ENCODE peak calls at places on chromosomes 3 and 15, in four cellular contexts. G is upper lobe of right lung; J is CD8-positive, alpha-beta T cell; H is WTC11. B is an unnamed sample.

GRCh38 chr3:134693226-134693625 is 42.4 kb upstream of the KY start:
- DNase-seq in G (no peak), J (no peak), H (no peak), B (no peak)

GRCh38 chr15:27086800-27087199 is 115.8 kb downstream of the GABRG3 start:
- DNase-seq in G (no peak), J (no peak), H (no peak), B (no peak)

GRCh38 chr3:126315083-126315658 is 42.0 kb downstream of the KLF15 start:
- DNase-seq in G (no peak), J (no peak), H (no peak), B (no peak)

GRCh38 chr15:79088426-79089205 is 2.0 kb downstream of the RASGRF1 start:
- DNase-seq in G (peak), J (no peak), H (no peak), B (peak)

GRCh38 chr3:34683851-34684250 is 885.4 kb downstream of the PDCD6IP start:
- DNase-seq in G (peak), J (no peak), H (peak), B (no peak)

GRCh38 chr3:63673111-63673510 is 20.6 kb downstream of the SNTN start:
- DNase-seq in G (no peak), J (no peak), H (no peak), B (no peak)

GRCh38 chr3:141643391-141643790 is 94.7 kb upstream of the RNF7 start:
- DNase-seq in G (no peak), J (no peak), H (no peak), B (no peak)

GRCh38 chr15:80202016-80202315 is 49.2 kb downstream of the FAH start:
- DNase-seq in G (no peak), J (no peak), H (no peak), B (no peak)

GRCh38 chr15:49279481-49280186 is 109.6 kb downstream of the GALK2 start:
- DNase-seq in G (no peak), J (no peak), H (no peak), B (no peak)

GRCh38 chr15:99928429-99928981 is 195.3 kb upstream of the LYSMD4 start:
- DNase-seq in G (peak), J (peak), H (peak), B (peak)

GRCh38 chr15:81400640-81401236 is 26.7 kb upstream of the TMC3 start:
- DNase-seq in G (no peak), J (no peak), H (no peak), B (no peak)

GRCh38 chr3:2652416-2652815 is 457.8 kb downstream of the IL5RA start:
- DNase-seq in G (no peak), J (no peak), H (no peak), B (no peak)

GRCh38 chr15:63519041-63519440 is 14.6 kb downstream of the USP3 start:
- DNase-seq in G (no peak), J (no peak), H (no peak), B (no peak)

GRCh38 chr15:46644493-46645481 is 1010.0 kb downstream of the SQOR start:
- DNase-seq in G (no peak), J (no peak), H (no peak), B (no peak)

GRCh38 chr3:52523386-52524257 is 10.0 kb downstream of the NT5DC2 start:
- DNase-seq in G (peak), J (no peak), H (no peak), B (peak)

GRCh38 chr3:58388550-58389061 is 45.0 kb downstream of the PDHB start:
- DNase-seq in G (no peak), J (no peak), H (no peak), B (no peak)

GRCh38 chr15:68818088-68818670 is 2.5 kb downstream of the ANP32A start:
- DNase-seq in G (peak), J (peak), H (peak), B (no peak)

GRCh38 chr3:192745150-192745549 is 17.8 kb upstream of the FGF12 start:
- DNase-seq in G (no peak), J (no peak), H (no peak), B (no peak)

GRCh38 chr3:4749567-4750002 is 229.7 kb upstream of the BHLHE40 start:
- DNase-seq in G (no peak), J (no peak), H (no peak), B (no peak)

GRCh38 chr3:157785071-157785826 is 282.0 kb upstream of the VEPH1 start:
- DNase-seq in G (no peak), J (no peak), H (no peak), B (no peak)

GRCh38 chr3:69086133-69086722 is 1.5 kb downstream of the ARL6IP5 start:
- DNase-seq in G (peak), J (peak), H (no peak), B (peak)

GRCh38 chr15:79089331-79089889 is 1.2 kb downstream of the RASGRF1 start:
- DNase-seq in G (peak), J (no peak), H (peak), B (peak)

GRCh38 chr3:180036678-180037455 is at the start of gene PEX5L:
- DNase-seq in G (peak), J (no peak), H (peak), B (no peak)

GRCh38 chr3:194967126-194968117 is 281.7 kb downstream of the FAM43A start:
- DNase-seq in G (no peak), J (peak), H (no peak), B (no peak)

GRCh38 chr3:45605569-45605968 is 11.0 kb downstream of the LIMD1 start:
- DNase-seq in G (no peak), J (no peak), H (no peak), B (no peak)

GRCh38 chr3:123297627-123297899 is 95.8 kb downstream of the SEC22A start:
- DNase-seq in G (no peak), J (no peak), H (peak), B (peak)
- TF ChIP-seq CTCF in G (no peak), J (no peak), H (no peak), B (no peak)

GRCh38 chr3:128051837-128052766 is at the start of gene SEC61A1:
- DNase-seq in G (peak), J (peak), H (peak), B (peak)
- TF ChIP-seq CTCF in G (no peak), J (no peak), H (no peak), B (no peak)

GRCh38 chr3:30553641-30554316 is 52.6 kb upstream of the TGFBR2 start:
- DNase-seq in G (no peak), J (no peak), H (no peak), B (no peak)
- TF ChIP-seq CTCF in G (no peak), J (no peak), H (no peak), B (no peak)

GRCh38 chr15:48096355-48096786 is 24.4 kb upstream of the SLC24A5 start:
- DNase-seq in G (no peak), J (no peak), H (no peak), B (no peak)
- TF ChIP-seq CTCF in G (no peak), J (no peak), H (no peak), B (no peak)

GRCh38 chr3:43262194-43262593 is 24.1 kb upstream of the SNRK start:
- DNase-seq in G (no peak), J (no peak), H (no peak), B (no peak)

GRCh38 chr3:43259626-43260025 is 26.7 kb upstream of the SNRK start:
- DNase-seq in G (no peak), J (no peak), H (no peak), B (no peak)

GRCh38 chr3:43257850-43258249 is 28.5 kb upstream of the SNRK start:
- DNase-seq in G (peak), J (no peak), H (no peak), B (no peak)

GRCh38 chr3:43256714-43257461 is 29.5 kb upstream of the SNRK start:
- DNase-seq in G (no peak), J (no peak), H (no peak), B (peak)

DNA sequence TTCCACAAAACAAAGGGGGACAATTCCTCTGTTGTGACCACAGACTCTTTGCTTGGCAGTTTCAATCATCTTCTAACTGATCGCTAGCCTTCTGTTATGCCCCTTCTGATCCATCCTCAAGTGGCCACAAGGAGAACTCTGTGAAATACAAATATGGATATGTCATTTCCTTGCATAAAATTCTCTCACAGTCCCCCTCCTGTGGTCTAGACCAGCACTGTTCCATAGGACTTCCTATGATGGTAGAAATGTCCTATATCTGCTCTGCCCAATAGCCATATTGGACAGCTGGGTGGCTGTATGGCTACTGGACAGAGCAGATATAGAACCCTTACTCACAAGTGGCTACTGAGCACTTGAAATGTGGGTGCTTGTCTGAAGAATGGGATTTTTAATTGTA is 25.9 kb upstream of the SNRK start:
- DNase-seq in G (no peak), J (no peak), H (no peak), B (no peak)
- TF ChIP-seq CTCF in G (no peak), J (no peak), H (no peak), B (no peak)

GRCh38 chr3:177359601-177360357 is 162.5 kb upstream of the TBL1XR1 start:
- DNase-seq in G (peak), J (peak), H (peak), B (peak)
- TF ChIP-seq CTCF in G (no peak), J (no peak), H (no peak), B (no peak)